ENCODE peak calls at places on chromosomes 13 and 19, in nine cellular contexts. E is WERI-Rb-1, J is A549, T is sigmoid colon, G is G401, B is naive B cell, F is NCI-H2107, H is COLO829, O is kidney epithelial cell. S is an unnamed sample.

GRCh38 chr13:30009411-30009810 is 159.0 kb upstream of the UBL3 start:
- DNase-seq in E (no peak), O (no peak), B (no peak), F (no peak), H (no peak), J (no peak), G (no peak), T (no peak), S (no peak)

GRCh38 chr19:1410136-1410786 is 2.9 kb downstream of the DAZAP1 start:
- DNase-seq in J (no peak), E (no peak), T (no peak), G (no peak), H (no peak), O (no peak), F (no peak), B (no peak), S (no peak)

GRCh38 chr13:20573186-20573585 is 6.2 kb downstream of the IFT88 start:
- DNase-seq in F (no peak), T (no peak), H (no peak), G (no peak), J (no peak), O (no peak), E (no peak), B (no peak), S (no peak)

GRCh38 chr19:15161028-15161984 is 39.5 kb downstream of the NOTCH3 start:
- DNase-seq in F (no peak), T (no peak), B (no peak), H (no peak), G (no peak), O (no peak), E (peak), J (peak), S (no peak)

GRCh38 chr19:30335306-30335886 is 36.8 kb upstream of the ZNF536 start:
- DNase-seq in G (no peak), B (no peak), F (no peak), O (no peak), J (no peak), E (no peak), T (no peak), H (no peak), S (no peak)

GRCh38 chr19:31249217-31249616 is 100.0 kb downstream of the TSHZ3 start:
- DNase-seq in B (no peak), O (no peak), F (no peak), E (no peak), T (no peak), G (no peak), H (no peak), J (peak), S (no peak)

GRCh38 chr13:81001828-81002385 is 661.0 kb upstream of the SPRY2 start:
- DNase-seq in F (no peak), H (no peak), O (no peak), J (no peak), T (no peak), E (no peak), B (no peak), G (no peak), S (no peak)

GRCh38 chr19:40502647-40503046 is 35.8 kb downstream of the SPTBN4 start:
- DNase-seq in H (no peak), E (no peak), F (no peak), G (no peak), T (no peak), O (no peak), J (peak), B (no peak), S (no peak)

GRCh38 chr19:8174706-8175105 is 25.3 kb upstream of the FBN3 start:
- DNase-seq in T (no peak), G (no peak), H (no peak), E (no peak), J (no peak), B (no peak), F (no peak), O (peak), S (no peak)

GRCh38 chr19:50893047-50893737 is 18.0 kb downstream of the KLK4 start:
- DNase-seq in B (no peak), O (no peak), G (no peak), J (peak), E (peak), H (no peak), F (no peak), T (no peak), S (no peak)

GRCh38 chr13:25602206-25602605 is 230.4 kb downstream of the ATP8A2 start:
- DNase-seq in G (no peak), H (no peak), T (no peak), F (no peak), E (no peak), B (no peak), J (no peak), O (no peak), S (no peak)

GRCh38 chr19:4980838-4981680 is 12.1 kb downstream of the KDM4B start:
- DNase-seq in T (no peak), J (no peak), H (no peak), B (no peak), O (no peak), E (no peak), F (no peak), G (no peak), S (no peak)

GRCh38 chr19:34366670-34367423 is 1.9 kb downstream of the GPI start:
- DNase-seq in J (no peak), G (no peak), H (no peak), E (no peak), T (no peak), B (no peak), O (no peak), F (no peak), S (no peak)

GRCh38 chr13:50800091-50800739 is 43.3 kb downstream of the DLEU7 start:
- DNase-seq in T (no peak), G (no peak), J (no peak), F (no peak), B (peak), H (no peak), E (no peak), O (no peak), S (no peak)

GRCh38 chr13:25971499-25972145 is 80.2 kb downstream of the SHISA2 start:
- DNase-seq in F (no peak), E (no peak), H (no peak), O (no peak), B (no peak), G (no peak), J (no peak), T (no peak), S (no peak)

GRCh38 chr19:19488041-19488874 is 27.1 kb downstream of the TSSK6 start:
- DNase-seq in G (peak), T (no peak), H (no peak), F (no peak), J (no peak), O (no peak), B (no peak), E (no peak), S (no peak)

GRCh38 chr19:32201211-32201610 is 144.2 kb upstream of the ZNF507 start:
- DNase-seq in F (no peak), B (no peak), O (no peak), G (no peak), E (no peak), J (no peak), H (no peak), T (no peak), S (no peak)

GRCh38 chr13:27442797-27443196 is 7.6 kb downstream of the MTIF3 start:
- DNase-seq in G (no peak), O (no peak), B (no peak), E (no peak), T (no peak), H (no peak), F (no peak), J (no peak), S (no peak)

GRCh38 chr19:40799558-40800338 is 757 bp downstream of the EGLN2 start:
- DNase-seq in E (no peak), O (no peak), T (peak), B (no peak), J (no peak), G (peak), H (no peak), F (no peak), S (no peak)

GRCh38 chr13:51928231-51928630 is 66.5 kb downstream of the CCDC70 start:
- DNase-seq in G (no peak), J (no peak), T (no peak), B (no peak), O (peak), H (no peak), F (no peak), E (peak), S (no peak)

GRCh38 chr19:7355151-7355845 is 6.6 kb downstream of the ARHGEF18 start:
- DNase-seq in G (no peak), F (no peak), E (no peak), O (no peak), H (no peak), J (no peak), T (peak), B (no peak), S (no peak)

GRCh38 chr19:38543807-38544568 is 73.8 kb downstream of the MAP4K1 start:
- DNase-seq in J (peak), G (peak), E (peak), F (no peak), H (peak), O (peak), T (peak), B (peak), S (no peak)

GRCh38 chr19:10113964-10114650 is 2.6 kb downstream of the P2RY11 start:
- DNase-seq in O (no peak), H (no peak), T (no peak), G (no peak), F (no peak), B (no peak), E (no peak), J (no peak), S (no peak)

GRCh38 chr13:64551755-64552154 is 2678.4 kb downstream of the PCDH9 start:
- DNase-seq in F (no peak), B (no peak), H (no peak), G (no peak), T (no peak), J (peak), E (no peak), O (peak), S (no peak)

GRCh38 chr19:1699998-1700732 is 47.8 kb upstream of the TCF3 start:
- DNase-seq in B (no peak), H (no peak), J (no peak), F (no peak), O (no peak), T (peak), G (no peak), E (peak), S (no peak)

GRCh38 chr19:46221981-46222610 is 7.4 kb upstream of the IGFL1 start:
- DNase-seq in O (no peak), H (peak), G (no peak), T (peak), B (no peak), F (no peak), E (no peak), J (peak), S (no peak)

GRCh38 chr19:5452594-5453565 is 2.3 kb upstream of the ZNRF4 start:
- DNase-seq in E (peak), H (peak), J (peak), B (no peak), G (no peak), F (no peak), T (no peak), O (no peak), S (no peak)

GRCh38 chr13:20616059-20616797 is 49.3 kb downstream of the IFT88 start:
- DNase-seq in J (peak), F (no peak), G (no peak), O (peak), E (no peak), B (no peak), T (no peak), H (no peak), S (no peak)

GRCh38 chr19:18109731-18110671 is 12.4 kb downstream of the MAST3 start:
- DNase-seq in T (peak), O (no peak), E (peak), B (peak), F (no peak), G (no peak), J (no peak), H (no peak), S (no peak)

GRCh38 chr19:19485161-19485997 is 30.0 kb downstream of the TSSK6 start:
- DNase-seq in T (no peak), O (no peak), H (no peak), F (no peak), J (no peak), B (no peak), G (no peak), E (no peak), S (no peak)

GRCh38 chr19:43624933-43625332 is 5.5 kb upstream of the ZNF428 start:
- DNase-seq in O (no peak), J (peak), E (peak), F (no peak), T (no peak), H (no peak), G (no peak), B (peak), S (no peak)

GRCh38 chr19:29311391-29311790 is 98.4 kb upstream of the UQCRFS1 start:
- DNase-seq in F (peak), J (no peak), O (no peak), B (no peak), E (no peak), G (peak), T (no peak), H (no peak), S (peak)

GRCh38 chr19:17394891-17395415 is 957 bp upstream of the CCDC194 start:
- DNase-seq in G (peak), B (no peak), T (no peak), F (no peak), J (peak), O (no peak), E (peak), H (no peak), S (no peak)

GRCh38 chr13:66076417-66076816 is 1153.7 kb downstream of the PCDH9 start:
- DNase-seq in T (no peak), H (no peak), J (no peak), E (no peak), O (no peak), G (no peak), B (no peak), F (no peak), S (no peak)

GRCh38 chr13:91690944-91691343 is 292.5 kb downstream of the GPC5 start:
- DNase-seq in G (no peak), B (no peak), E (no peak), O (no peak), J (no peak), F (no peak), H (no peak), T (no peak), S (no peak)

GRCh38 chr19:18373892-18374629 is 11.9 kb upstream of the GDF15 start:
- DNase-seq in B (no peak), T (peak), J (peak), F (no peak), E (peak), H (peak), G (peak), O (peak), S (no peak)